ENCODE peak calls at places on chromosomes 6 and 20, in seven cellular contexts. One of them, this sample, is unnamed.

GRCh38 chr6:34671801-34672656 is 24.5 kb downstream of the ILRUN start:
- DNase-seq in adrenal gland: no peak
- DNase-seq in body of pancreas: no peak
- DNase-seq in uterus: no peak
- DNase-seq in OCI-LY7: peak; percentile 74
- DNase-seq in omental fat pad: no peak
- DNase-seq in Panc1: no peak
- DNase-seq in this sample: peak; percentile 82

GRCh38 chr6:104940238-104940880 is 16.5 kb upstream of the LIN28B start:
- DNase-seq in adrenal gland: no peak
- DNase-seq in body of pancreas: no peak
- DNase-seq in uterus: no peak
- DNase-seq in OCI-LY7: no peak
- DNase-seq in omental fat pad: no peak
- DNase-seq in Panc1: no peak
- DNase-seq in this sample: no peak

GRCh38 chr6:19086480-19086879 is 699.3 kb downstream of the RNF144B start:
- DNase-seq in adrenal gland: no peak
- DNase-seq in body of pancreas: no peak
- DNase-seq in uterus: no peak
- DNase-seq in OCI-LY7: no peak
- DNase-seq in omental fat pad: no peak
- DNase-seq in Panc1: no peak
- DNase-seq in this sample: no peak

GRCh38 chr20:4119854-4120209 is 104.5 kb upstream of the RNF24 start:
- DNase-seq in adrenal gland: no peak
- DNase-seq in body of pancreas: no peak
- DNase-seq in uterus: no peak
- DNase-seq in OCI-LY7: no peak
- DNase-seq in omental fat pad: no peak
- DNase-seq in Panc1: no peak
- DNase-seq in this sample: no peak

GRCh38 chr6:140320799-140321099 is 946.3 kb upstream of the CITED2 start:
- DNase-seq in adrenal gland: peak; percentile 16
- DNase-seq in body of pancreas: no peak
- DNase-seq in uterus: no peak
- DNase-seq in OCI-LY7: no peak
- DNase-seq in omental fat pad: no peak
- DNase-seq in Panc1: no peak
- DNase-seq in this sample: no peak

GRCh38 chr6:2999621-3000455 is at the start of gene NQO2:
- DNase-seq in adrenal gland: peak; percentile 93
- DNase-seq in body of pancreas: peak; percentile 96
- DNase-seq in uterus: peak; percentile 93
- DNase-seq in OCI-LY7: peak; percentile 88
- DNase-seq in omental fat pad: no peak
- DNase-seq in Panc1: no peak
- DNase-seq in this sample: peak; percentile 99

GRCh38 chr6:151286192-151286591 is 46.4 kb downstream of the AKAP12 start:
- DNase-seq in adrenal gland: peak; percentile 30
- DNase-seq in body of pancreas: no peak
- DNase-seq in uterus: no peak
- DNase-seq in OCI-LY7: no peak
- DNase-seq in omental fat pad: no peak
- DNase-seq in Panc1: no peak
- DNase-seq in this sample: no peak

GRCh38 chr6:136923116-136923953 is 1.2 kb downstream of the SLC35D3 start:
- DNase-seq in adrenal gland: no peak
- DNase-seq in body of pancreas: no peak
- DNase-seq in uterus: no peak
- DNase-seq in OCI-LY7: no peak
- DNase-seq in omental fat pad: no peak
- DNase-seq in Panc1: no peak
- DNase-seq in this sample: peak; percentile 29

GRCh38 chr6:11918739-11919605 is 93.1 kb upstream of the HIVEP1 start:
- DNase-seq in adrenal gland: no peak
- DNase-seq in body of pancreas: no peak
- DNase-seq in uterus: no peak
- DNase-seq in OCI-LY7: no peak
- DNase-seq in omental fat pad: no peak
- DNase-seq in Panc1: no peak
- DNase-seq in this sample: no peak

GRCh38 chr20:3447321-3447720 is 23.5 kb upstream of the ATRN start:
- DNase-seq in adrenal gland: no peak
- DNase-seq in body of pancreas: no peak
- DNase-seq in uterus: no peak
- DNase-seq in OCI-LY7: no peak
- DNase-seq in omental fat pad: no peak
- DNase-seq in Panc1: no peak
- DNase-seq in this sample: no peak

GRCh38 chr20:8932192-8933150 is 136.4 kb upstream of the PLCB4 start:
- DNase-seq in adrenal gland: peak; percentile 19
- DNase-seq in body of pancreas: no peak
- DNase-seq in uterus: peak; percentile 30
- DNase-seq in OCI-LY7: no peak
- DNase-seq in omental fat pad: no peak
- DNase-seq in Panc1: no peak
- DNase-seq in this sample: no peak

GRCh38 chr6:106513813-106514212 is 115.5 kb downstream of the RTN4IP1 start:
- DNase-seq in adrenal gland: no peak
- DNase-seq in body of pancreas: no peak
- DNase-seq in uterus: no peak
- DNase-seq in OCI-LY7: peak; percentile 77
- DNase-seq in omental fat pad: no peak
- DNase-seq in Panc1: no peak
- DNase-seq in this sample: no peak

GRCh38 chr6:45613678-45614077 is 235.9 kb upstream of the SUPT3H start:
- DNase-seq in adrenal gland: peak; percentile 54
- DNase-seq in body of pancreas: no peak
- DNase-seq in uterus: peak; percentile 22
- DNase-seq in OCI-LY7: no peak
- DNase-seq in omental fat pad: no peak
- DNase-seq in Panc1: no peak
- DNase-seq in this sample: no peak

GRCh38 chr20:60310551-60310950 is 352.3 kb downstream of the CDH26 start:
- DNase-seq in adrenal gland: no peak
- DNase-seq in body of pancreas: no peak
- DNase-seq in uterus: no peak
- DNase-seq in OCI-LY7: no peak
- DNase-seq in omental fat pad: no peak
- DNase-seq in Panc1: no peak
- DNase-seq in this sample: no peak

GRCh38 chr6:10347561-10348327 is 67.1 kb downstream of the TFAP2A start:
- DNase-seq in adrenal gland: no peak
- DNase-seq in body of pancreas: no peak
- DNase-seq in uterus: no peak
- DNase-seq in OCI-LY7: no peak
- DNase-seq in omental fat pad: no peak
- DNase-seq in Panc1: peak; percentile 67
- DNase-seq in this sample: no peak

GRCh38 chr6:170147832-170148708 is 142.8 kb downstream of the DLL1 start:
- DNase-seq in adrenal gland: peak; percentile 49
- DNase-seq in body of pancreas: no peak
- DNase-seq in uterus: no peak
- DNase-seq in OCI-LY7: no peak
- DNase-seq in omental fat pad: no peak
- DNase-seq in Panc1: no peak
- DNase-seq in this sample: peak; percentile 45

GRCh38 chr20:51533291-51534172 is 9.0 kb downstream of the NFATC2 start:
- DNase-seq in adrenal gland: no peak
- DNase-seq in body of pancreas: no peak
- DNase-seq in uterus: no peak
- DNase-seq in OCI-LY7: no peak
- DNase-seq in omental fat pad: no peak
- DNase-seq in Panc1: peak; percentile 22
- DNase-seq in this sample: no peak

GRCh38 chr20:1383621-1384404 is 9.0 kb downstream of the FKBP1A start:
- DNase-seq in adrenal gland: no peak
- DNase-seq in body of pancreas: no peak
- DNase-seq in uterus: no peak
- DNase-seq in OCI-LY7: no peak
- DNase-seq in omental fat pad: no peak
- DNase-seq in Panc1: no peak
- DNase-seq in this sample: no peak

GRCh38 chr6:43016935-43017334 is 2.9 kb downstream of the KLHDC3 start:
- DNase-seq in adrenal gland: no peak
- DNase-seq in body of pancreas: no peak
- DNase-seq in uterus: no peak
- DNase-seq in OCI-LY7: no peak
- DNase-seq in omental fat pad: no peak
- DNase-seq in Panc1: no peak
- DNase-seq in this sample: no peak

GRCh38 chr6:6973721-6974120 is 134.0 kb upstream of the RREB1 start:
- DNase-seq in adrenal gland: no peak
- DNase-seq in body of pancreas: no peak
- DNase-seq in uterus: no peak
- DNase-seq in OCI-LY7: no peak
- DNase-seq in omental fat pad: no peak
- DNase-seq in Panc1: no peak
- DNase-seq in this sample: no peak

GRCh38 chr6:166202321-166202733 is 34.7 kb upstream of the TBXT start:
- DNase-seq in adrenal gland: no peak
- DNase-seq in body of pancreas: no peak
- DNase-seq in uterus: no peak
- DNase-seq in OCI-LY7: peak; percentile 87
- DNase-seq in omental fat pad: no peak
- DNase-seq in Panc1: no peak
- DNase-seq in this sample: peak; percentile 44

GRCh38 chr6:167108278-167108677 is 14.6 kb upstream of the CCR6 start:
- DNase-seq in adrenal gland: no peak
- DNase-seq in body of pancreas: no peak
- DNase-seq in uterus: no peak
- DNase-seq in OCI-LY7: no peak
- DNase-seq in omental fat pad: no peak
- DNase-seq in Panc1: no peak
- DNase-seq in this sample: no peak

GRCh38 chr20:64212750-64213149 is 42.8 kb upstream of the PCMTD2 start:
- DNase-seq in adrenal gland: peak; percentile 94
- DNase-seq in body of pancreas: peak; percentile 39
- DNase-seq in uterus: peak; percentile 50
- DNase-seq in OCI-LY7: no peak
- DNase-seq in omental fat pad: no peak
- DNase-seq in Panc1: no peak
- DNase-seq in this sample: no peak

GRCh38 chr6:56040875-56041274 is 165.5 kb upstream of the BMP5 start:
- DNase-seq in adrenal gland: no peak
- DNase-seq in body of pancreas: no peak
- DNase-seq in uterus: no peak
- DNase-seq in OCI-LY7: no peak
- DNase-seq in omental fat pad: no peak
- DNase-seq in Panc1: no peak
- DNase-seq in this sample: no peak

GRCh38 chr6:168451805-168452204 is 10.8 kb downstream of the SMOC2 start:
- DNase-seq in adrenal gland: no peak
- DNase-seq in body of pancreas: no peak
- DNase-seq in uterus: no peak
- DNase-seq in OCI-LY7: no peak
- DNase-seq in omental fat pad: no peak
- DNase-seq in Panc1: no peak
- DNase-seq in this sample: no peak
- TF ChIP-seq CTCF in adrenal gland: no peak
- TF ChIP-seq CTCF in body of pancreas: no peak
- TF ChIP-seq CTCF in uterus: peak; percentile 53
- TF ChIP-seq CTCF in OCI-LY7: no peak
- TF ChIP-seq CTCF in omental fat pad: no peak
- TF ChIP-seq CTCF in Panc1: peak; percentile 68
- TF ChIP-seq CTCF in this sample: no peak

DNA sequence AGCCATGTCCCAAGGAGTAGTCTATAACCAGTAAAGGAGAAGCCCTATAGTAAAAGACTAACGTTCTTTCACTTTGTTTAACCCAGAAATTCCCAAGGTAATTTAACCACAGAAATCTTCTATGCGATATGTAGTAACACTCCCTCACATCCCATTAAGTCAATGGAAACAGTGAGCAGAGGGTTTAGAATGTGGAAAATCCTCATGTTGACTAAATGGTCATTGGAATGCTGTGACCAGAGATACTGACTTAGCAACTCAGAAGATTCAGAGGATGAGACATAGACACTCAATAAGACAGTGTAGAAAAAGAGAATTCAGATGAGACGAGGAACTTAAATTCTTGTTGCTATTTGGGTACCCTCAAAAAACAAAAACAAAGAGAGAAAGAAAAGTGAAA is 562.2 kb upstream of the NOX3 start:
- DNase-seq in adrenal gland: no peak
- DNase-seq in body of pancreas: no peak
- DNase-seq in uterus: no peak
- DNase-seq in OCI-LY7: no peak
- DNase-seq in omental fat pad: no peak
- DNase-seq in Panc1: no peak
- DNase-seq in this sample: no peak
- TF ChIP-seq CTCF in adrenal gland: no peak
- TF ChIP-seq CTCF in body of pancreas: no peak
- TF ChIP-seq CTCF in uterus: no peak
- TF ChIP-seq CTCF in OCI-LY7: no peak
- TF ChIP-seq CTCF in omental fat pad: no peak
- TF ChIP-seq CTCF in Panc1: no peak
- TF ChIP-seq CTCF in this sample: no peak

DNA sequence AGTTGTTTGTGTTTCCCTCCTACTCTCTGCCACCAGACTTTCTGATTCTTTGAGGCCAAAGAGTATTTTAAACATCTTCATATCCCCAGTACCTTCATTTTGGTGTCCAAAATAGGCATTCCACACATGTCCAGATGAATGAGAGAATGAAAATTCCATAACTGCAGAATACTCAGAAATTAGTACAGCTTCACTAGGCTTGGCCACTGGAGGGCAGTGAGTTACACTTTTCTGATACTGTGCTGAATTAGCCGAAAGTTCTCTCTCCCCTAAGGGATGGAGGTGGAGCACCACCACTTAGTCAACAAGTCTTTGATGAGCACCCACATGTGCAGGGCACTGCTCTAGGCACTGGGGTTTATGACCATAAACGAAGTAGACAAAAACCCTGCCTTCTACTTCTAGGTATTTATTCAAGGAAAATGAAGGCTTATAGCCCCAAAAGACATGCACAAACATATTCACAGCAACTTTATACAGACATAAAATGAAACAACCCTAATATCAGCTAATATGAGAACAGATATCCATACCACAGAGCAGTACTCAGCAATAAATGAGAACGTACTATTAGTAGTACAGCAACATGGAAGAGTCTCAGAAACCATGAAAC is 46.1 kb upstream of the TMEM217 start:
- DNase-seq in adrenal gland: no peak
- DNase-seq in body of pancreas: no peak
- DNase-seq in uterus: no peak
- DNase-seq in OCI-LY7: peak; percentile 43
- DNase-seq in omental fat pad: no peak
- DNase-seq in Panc1: no peak
- DNase-seq in this sample: peak; percentile 44
- TF ChIP-seq CTCF in adrenal gland: peak; percentile 47
- TF ChIP-seq CTCF in body of pancreas: peak; percentile 10
- TF ChIP-seq CTCF in uterus: peak; percentile 48
- TF ChIP-seq CTCF in OCI-LY7: peak; percentile 83
- TF ChIP-seq CTCF in omental fat pad: no peak
- TF ChIP-seq CTCF in Panc1: peak; percentile 76
- TF ChIP-seq CTCF in this sample: peak; percentile 61

DNA sequence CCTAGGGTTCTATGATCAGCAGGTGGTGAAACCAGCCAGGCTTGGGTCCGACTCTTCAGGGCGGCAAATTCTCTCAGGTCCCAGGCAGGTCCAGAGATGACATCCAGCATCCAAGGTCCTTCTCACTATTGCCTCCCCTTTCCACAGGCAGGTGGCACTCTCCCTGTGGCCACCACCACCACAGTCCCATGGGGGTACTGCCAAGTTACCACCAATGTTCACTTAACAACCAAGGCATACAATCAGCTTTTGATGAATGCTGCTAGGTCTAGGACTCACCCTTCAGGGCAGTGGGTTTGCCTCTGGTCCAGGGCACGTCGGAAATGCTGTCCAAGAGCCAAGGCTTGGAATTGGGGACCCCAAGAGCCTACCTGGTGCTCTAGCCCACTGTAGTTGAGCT is 40.4 kb upstream of the UTRN start:
- DNase-seq in adrenal gland: no peak
- DNase-seq in body of pancreas: no peak
- DNase-seq in uterus: no peak
- DNase-seq in OCI-LY7: peak; percentile 11
- DNase-seq in omental fat pad: no peak
- DNase-seq in Panc1: no peak
- DNase-seq in this sample: no peak
- TF ChIP-seq CTCF in adrenal gland: no peak
- TF ChIP-seq CTCF in body of pancreas: no peak
- TF ChIP-seq CTCF in uterus: no peak
- TF ChIP-seq CTCF in OCI-LY7: peak; percentile 14
- TF ChIP-seq CTCF in omental fat pad: no peak
- TF ChIP-seq CTCF in Panc1: no peak
- TF ChIP-seq CTCF in this sample: no peak